ENCODE peak calls at places on chromosomes 3 and 15, in six cellular contexts. V, Q, W, A, R and M are unnamed samples.

GRCh38 chr3:72323794-72324193 is 524.5 kb downstream of the SHQ1 start:
- DNase-seq in V (no peak), Q (no peak), W (no peak), A (no peak), R (no peak), M (no peak)

GRCh38 chr3:31724681-31725080 is 192.0 kb downstream of the STT3B start:
- DNase-seq in V (no peak), Q (no peak), W (no peak), A (no peak), R (no peak), M (peak; percentile 27)

GRCh38 chr3:187997490-187997889 is 156.5 kb upstream of the LPP start:
- DNase-seq in V (no peak), Q (no peak), W (no peak), A (peak; percentile 23), R (peak; percentile 12), M (no peak)

GRCh38 chr15:80710635-80711553 is 15.8 kb downstream of the ABHD17C start:
- DNase-seq in V (no peak), Q (no peak), W (no peak), A (no peak), R (no peak), M (no peak)

GRCh38 chr3:186953011-186953487 is 22.7 kb downstream of the ST6GAL1 start:
- DNase-seq in V (no peak), Q (no peak), W (no peak), A (no peak), R (no peak), M (no peak)

GRCh38 chr15:49624046-49624445 is 3.2 kb downstream of the DTWD1 start:
- DNase-seq in V (no peak), Q (no peak), W (no peak), A (peak; percentile 76), R (peak; percentile 86), M (no peak)

GRCh38 chr3:81492048-81492447 is 269.4 kb downstream of the GBE1 start:
- DNase-seq in V (no peak), Q (no peak), W (no peak), A (peak; percentile 41), R (peak; percentile 88), M (no peak)

GRCh38 chr15:60970246-60971170 is 258.6 kb downstream of the RORA start:
- DNase-seq in V (no peak), Q (no peak), W (no peak), A (no peak), R (no peak), M (no peak)

GRCh38 chr3:46087871-46088270 is 60.6 kb upstream of the XCR1 start:
- DNase-seq in V (no peak), Q (no peak), W (no peak), A (no peak), R (peak; percentile 38), M (no peak)

GRCh38 chr3:183411216-183411922 is 17.1 kb downstream of the MCF2L2 start:
- DNase-seq in V (no peak), Q (no peak), W (no peak), A (no peak), R (no peak), M (no peak)

GRCh38 chr3:159252772-159253384 is 451.0 kb downstream of the MFSD1 start:
- DNase-seq in V (no peak), Q (peak; percentile 70), W (no peak), A (no peak), R (peak; percentile 73), M (no peak)

GRCh38 chr3:62372621-62373041 is 719 bp downstream of the FEZF2 start:
- DNase-seq in V (no peak), Q (no peak), W (no peak), A (no peak), R (peak; percentile 7), M (no peak)

GRCh38 chr15:64430000-64430735 is 30.2 kb upstream of the ZNF609 start:
- DNase-seq in V (no peak), Q (no peak), W (no peak), A (peak; percentile 77), R (peak; percentile 95), M (peak; percentile 91)

GRCh38 chr15:36888018-36888992 is 212.0 kb downstream of the MEIS2 start:
- DNase-seq in V (no peak), Q (no peak), W (no peak), A (no peak), R (no peak), M (no peak)

GRCh38 chr3:66469220-66469640 is 31.6 kb downstream of the LRIG1 start:
- DNase-seq in V (no peak), Q (no peak), W (no peak), A (no peak), R (no peak), M (no peak)

GRCh38 chr3:177379045-177379444 is 181.8 kb upstream of the TBL1XR1 start:
- DNase-seq in V (no peak), Q (no peak), W (no peak), A (no peak), R (no peak), M (no peak)

GRCh38 chr3:146131616-146132410 is 29.2 kb downstream of the PLOD2 start:
- DNase-seq in V (no peak), Q (no peak), W (no peak), A (peak; percentile 64), R (peak; percentile 52), M (peak; percentile 45)

GRCh38 chr3:17580901-17581300 is 161.5 kb downstream of the TBC1D5 start:
- DNase-seq in V (no peak), Q (no peak), W (no peak), A (no peak), R (no peak), M (no peak)

GRCh38 chr15:73897441-73898261 is 24.3 kb downstream of the TBC1D21 start:
- DNase-seq in V (no peak), Q (peak; percentile 37), W (no peak), A (peak; percentile 39), R (peak; percentile 80), M (peak; percentile 76)

GRCh38 chr3:141066593-141066860 is 15.4 kb downstream of the SPSB4 start:
- DNase-seq in V (no peak), Q (no peak), W (no peak), A (no peak), R (no peak), M (no peak)

GRCh38 chr15:49227602-49228001 is 57.6 kb downstream of the GALK2 start:
- DNase-seq in V (no peak), Q (no peak), W (no peak), A (no peak), R (no peak), M (no peak)

GRCh38 chr3:48026098-48026497 is 9.9 kb upstream of the MAP4 start:
- DNase-seq in V (no peak), Q (no peak), W (no peak), A (no peak), R (no peak), M (no peak)

GRCh38 chr3:30269751-30270445 is 336.5 kb upstream of the TGFBR2 start:
- DNase-seq in V (no peak), Q (no peak), W (no peak), A (no peak), R (no peak), M (no peak)

GRCh38 chr3:194961149-194961548 is 275.5 kb downstream of the FAM43A start:
- DNase-seq in V (no peak), Q (no peak), W (no peak), A (no peak), R (no peak), M (no peak)

GRCh38 chr3:15291589-15292541 is 40.5 kb downstream of the SH3BP5 start:
- DNase-seq in V (no peak), Q (no peak), W (no peak), A (no peak), R (no peak), M (no peak)

GRCh38 chr15:31402511-31403056 is 75.9 kb downstream of the KLF13 start:
- DNase-seq in V (peak; percentile 48), Q (no peak), W (peak; percentile 56), A (no peak), R (no peak), M (no peak)

GRCh38 chr15:68231102-68231818 is 1.7 kb upstream of the CLN6 start:
- DNase-seq in V (no peak), Q (no peak), W (no peak), A (no peak), R (no peak), M (no peak)

GRCh38 chr15:65368300-65368617 is 9.5 kb downstream of the IGDCC3 start:
- DNase-seq in V (no peak), Q (no peak), W (no peak), A (no peak), R (no peak), M (no peak)

GRCh38 chr15:66841953-66842681 is 140.1 kb downstream of the SMAD6 start:
- DNase-seq in V (peak; percentile 77), Q (peak; percentile 47), W (peak; percentile 79), A (peak; percentile 75), R (peak; percentile 96), M (peak; percentile 68)

GRCh38 chr15:89377842-89378698 is 43.4 kb upstream of the POLG start:
- DNase-seq in V (no peak), Q (no peak), W (no peak), A (no peak), R (peak; percentile 17), M (no peak)

GRCh38 chr15:89381330-89381729 is 46.7 kb upstream of the POLG start:
- DNase-seq in V (no peak), Q (no peak), W (no peak), A (no peak), R (no peak), M (no peak)

GRCh38 chr15:89379423-89379735 is 44.8 kb upstream of the POLG start:
- DNase-seq in V (no peak), Q (no peak), W (no peak), A (no peak), R (no peak), M (no peak)

GRCh38 chr15:89378699-89379422 is 44.2 kb upstream of the POLG start:
- DNase-seq in V (no peak), Q (no peak), W (no peak), A (no peak), R (no peak), M (no peak)

GRCh38 chr15:89379818-89380217 is 45.2 kb upstream of the POLG start:
- DNase-seq in V (no peak), Q (no peak), W (no peak), A (no peak), R (no peak), M (no peak)
- H3K27me3 ChIP-seq in V (peaks cover 25% of the 10 kb centered on the region), Q (peaks cover 3% of the 10 kb centered on the region), W (no peaks in the 10 kb centered on the region), A (peaks cover 61% of the 10 kb centered on the region), R (peaks cover 96% of the 10 kb centered on the region), M (peaks cover 85% of the 10 kb centered on the region)

GRCh38 chr3:122091602-122092006 is 36.4 kb downstream of the CD86 start:
- DNase-seq in V (no peak), Q (no peak), W (no peak), A (no peak), R (no peak), M (no peak)
- H3K4me3 ChIP-seq in V (no peak overlapping the region), Q (no peak overlapping the region), W (no peak overlapping the region), A (no peak overlapping the region), R (no peak overlapping the region), M (no peak overlapping the region)

GRCh38 chr3:128475355-128475754 is 8.7 kb upstream of the DNAJB8 start:
- DNase-seq in V (no peak), Q (no peak), W (no peak), A (no peak), R (no peak), M (no peak)
- H3K27me3 ChIP-seq in V (no peaks in the 10 kb centered on the region), Q (no peaks in the 10 kb centered on the region), W (peaks cover 3% of the 10 kb centered on the region), A (peaks cover 13% of the 10 kb centered on the region), R (peaks cover 99% of the 10 kb centered on the region), M (peaks cover 41% of the 10 kb centered on the region)

GRCh38 chr3:19202303-19202702 is 54.0 kb downstream of the KCNH8 start:
- DNase-seq in V (no peak), Q (no peak), W (no peak), A (no peak), R (no peak), M (no peak)

GRCh38 chr3:19202754-19203153 is 54.4 kb downstream of the KCNH8 start:
- DNase-seq in V (no peak), Q (no peak), W (no peak), A (no peak), R (no peak), M (no peak)

GRCh38 chr3:19199131-19199530 is 50.8 kb downstream of the KCNH8 start:
- DNase-seq in V (no peak), Q (no peak), W (no peak), A (no peak), R (no peak), M (no peak)
- H3K4me3 ChIP-seq in V (no peak overlapping the region), Q (no peak overlapping the region), W (no peak overlapping the region), A (no peak overlapping the region), R (no peak overlapping the region), M (no peak overlapping the region)